ENCODE peak calls at places on chromosomes 1 and 21, in five cellular contexts. S, D, A, Z and P are unnamed samples.

GRCh38 chr21:14900611-14901010 is 164.2 kb downstream of the NRIP1 start:
- DNase-seq in S (no peak), Z (peak), A (no peak), D (no peak), P (peak)

GRCh38 chr21:26842976-26843911 is 2.0 kb downstream of the ADAMTS1 start:
- DNase-seq in A (peak), D (no peak), Z (peak), S (no peak), P (peak)

GRCh38 chr1:88398338-88398737 is 285.7 kb upstream of the PKN2 start:
- DNase-seq in A (no peak), D (no peak), S (no peak), Z (no peak), P (no peak)

GRCh38 chr1:117611894-117612481 is 6.1 kb downstream of the TENT5C start:
- DNase-seq in A (no peak), S (peak), D (no peak), Z (no peak), P (no peak)

GRCh38 chr1:206909883-206910318 is 11.8 kb downstream of the FCMR start:
- DNase-seq in S (no peak), Z (no peak), A (no peak), D (no peak), P (no peak)

GRCh38 chr1:2236695-2237677 is 8.9 kb downstream of the SKI start:
- DNase-seq in D (no peak), S (no peak), Z (peak), A (no peak), P (no peak)

GRCh38 chr1:17255336-17255735 is 6.4 kb downstream of the PADI3 start:
- DNase-seq in D (no peak), S (no peak), Z (no peak), A (no peak), P (no peak)

GRCh38 chr1:36115200-36115669 is 9.8 kb downstream of the COL8A2 start:
- DNase-seq in S (no peak), D (no peak), Z (no peak), A (peak), P (no peak)

GRCh38 chr1:61142726-61143500 is 60.6 kb downstream of the NFIA start:
- DNase-seq in S (no peak), A (no peak), D (no peak), Z (no peak), P (no peak)

GRCh38 chr1:77487631-77488030 is 194.8 kb downstream of the ZZZ3 start:
- DNase-seq in D (no peak), S (no peak), A (no peak), Z (no peak), P (no peak)

GRCh38 chr1:9289724-9290493 is 2.8 kb upstream of the SPSB1 start:
- DNase-seq in Z (peak), A (no peak), S (peak), D (no peak), P (peak)

GRCh38 chr21:40445349-40445921 is 401.5 kb downstream of the DSCAM start:
- DNase-seq in Z (no peak), D (no peak), S (no peak), A (no peak), P (no peak)

GRCh38 chr1:81155131-81155530 is 645.6 kb upstream of the ADGRL2 start:
- DNase-seq in D (no peak), Z (no peak), S (no peak), A (no peak), P (no peak)

GRCh38 chr1:1799716-1800115 is 21.4 kb upstream of the NADK start:
- DNase-seq in A (no peak), D (no peak), Z (no peak), S (no peak), P (no peak)

GRCh38 chr1:241590734-241591133 is 49.4 kb downstream of the CHML start:
- DNase-seq in S (no peak), D (no peak), Z (no peak), A (no peak), P (no peak)

GRCh38 chr1:164720329-164721036 is 161.5 kb downstream of the PBX1 start:
- DNase-seq in Z (no peak), D (no peak), S (peak), A (no peak), P (no peak)

GRCh38 chr1:27538793-27539192 is 48.8 kb upstream of the WASF2 start:
- DNase-seq in A (peak), Z (no peak), D (no peak), S (peak), P (peak)

GRCh38 chr1:24123611-24124010 is 11.7 kb upstream of the MYOM3 start:
- DNase-seq in S (no peak), A (no peak), Z (no peak), D (no peak), P (no peak)

GRCh38 chr1:234975941-234976871 is 152.4 kb downstream of the TOMM20 start:
- DNase-seq in Z (no peak), A (no peak), S (no peak), D (no peak), P (no peak)

GRCh38 chr1:84721152-84721551 is 30.9 kb upstream of the SSX2IP start:
- DNase-seq in S (no peak), A (no peak), D (no peak), Z (peak), P (peak)

GRCh38 chr1:30650038-30650958 is 73.1 kb downstream of the MATN1 start:
- DNase-seq in D (no peak), A (no peak), S (no peak), Z (no peak), P (no peak)

GRCh38 chr1:200869753-200870391 is 2.9 kb upstream of the GPR25 start:
- DNase-seq in S (peak), A (no peak), D (no peak), Z (peak), P (no peak)

GRCh38 chr1:29711582-29712274 is 475.4 kb downstream of the PTPRU start:
- DNase-seq in A (peak), S (peak), Z (peak), D (no peak), P (peak)

GRCh38 chr1:240666548-240667198 is 54.7 kb upstream of the GREM2 start:
- DNase-seq in D (no peak), Z (peak), S (no peak), A (no peak), P (no peak)

GRCh38 chr1:21552715-21553114 is 43.5 kb downstream of the ALPL start:
- DNase-seq in A (peak), S (peak), D (no peak), Z (no peak), P (peak)